ENCODE peak calls at places on chromosomes 6 and 20, in four cellular contexts. One of them, this sample, is unnamed.

GRCh38 chr6:44272529-44272928 is 2.3 kb downstream of the TMEM151B start:
- DNase-seq in K562: no peak
- DNase-seq in GM12878: no peak
- DNase-seq in HepG2: no peak
- DNase-seq in this sample: no peak

GRCh38 chr6:155248021-155249001 is 15.5 kb upstream of the CLDN20 start:
- DNase-seq in K562: peak; percentile 22
- DNase-seq in HepG2: peak; percentile 43
- DNase-seq in GM12878: peak; percentile 36
- DNase-seq in this sample: no peak

GRCh38 chr6:32984639-32985389 is 16.4 kb downstream of the BRD2 start:
- DNase-seq in K562: peak; percentile 80
- DNase-seq in HepG2: peak; percentile 84
- DNase-seq in GM12878: no peak
- DNase-seq in this sample: peak; percentile 92

GRCh38 chr6:134029495-134030455 is 22.6 kb downstream of the SLC2A12 start:
- DNase-seq in GM12878: no peak
- DNase-seq in HepG2: no peak
- DNase-seq in K562: peak; percentile 10
- DNase-seq in this sample: no peak

GRCh38 chr6:34301408-34301807 is 52.6 kb upstream of the SMIM29 start:
- DNase-seq in K562: no peak
- DNase-seq in GM12878: no peak
- DNase-seq in HepG2: no peak
- DNase-seq in this sample: no peak

GRCh38 chr6:32224696-32225095 is 829 bp upstream of the NOTCH4 start:
- DNase-seq in GM12878: no peak
- DNase-seq in HepG2: no peak
- DNase-seq in K562: no peak
- DNase-seq in this sample: no peak

GRCh38 chr6:129264480-129265045 is 381.6 kb downstream of the LAMA2 start:
- DNase-seq in HepG2: no peak
- DNase-seq in K562: no peak
- DNase-seq in GM12878: no peak
- DNase-seq in this sample: no peak

GRCh38 chr6:14478396-14479225 is 361.0 kb downstream of the CD83 start:
- DNase-seq in HepG2: no peak
- DNase-seq in K562: no peak
- DNase-seq in GM12878: no peak
- DNase-seq in this sample: no peak

GRCh38 chr6:44009425-44010321 is 117.6 kb downstream of the MRPL14 start:
- DNase-seq in HepG2: no peak
- DNase-seq in K562: no peak
- DNase-seq in GM12878: no peak
- DNase-seq in this sample: no peak

GRCh38 chr6:30213999-30214982 is 1.1 kb upstream of the TRIM26 start:
- DNase-seq in HepG2: peak; percentile 66
- DNase-seq in K562: peak; percentile 23
- DNase-seq in GM12878: peak; percentile 33
- DNase-seq in this sample: peak; percentile 80

GRCh38 chr6:136640132-136640915 is 90.1 kb upstream of the MAP7 start:
- DNase-seq in K562: no peak
- DNase-seq in GM12878: no peak
- DNase-seq in HepG2: no peak
- DNase-seq in this sample: no peak

GRCh38 chr6:83057705-83058321 is 7.8 kb downstream of the UBE3D start:
- DNase-seq in HepG2: peak; percentile 42
- DNase-seq in GM12878: no peak
- DNase-seq in K562: peak; percentile 20
- DNase-seq in this sample: peak; percentile 51

GRCh38 chr20:20073851-20074252 is 21.5 kb downstream of the CFAP61 start:
- DNase-seq in HepG2: no peak
- DNase-seq in K562: no peak
- DNase-seq in GM12878: no peak
- DNase-seq in this sample: no peak

GRCh38 chr6:149289192-149289741 is 28.2 kb upstream of the TAB2 start:
- DNase-seq in HepG2: peak; percentile 18
- DNase-seq in GM12878: no peak
- DNase-seq in K562: no peak
- DNase-seq in this sample: no peak

GRCh38 chr6:146545608-146546007 is 2.0 kb downstream of the RAB32 start:
- DNase-seq in GM12878: no peak
- DNase-seq in K562: no peak
- DNase-seq in HepG2: no peak
- DNase-seq in this sample: no peak

GRCh38 chr20:35300469-35301262 is 8.4 kb upstream of the FAM83C start:
- DNase-seq in HepG2: no peak
- DNase-seq in GM12878: no peak
- DNase-seq in K562: no peak
- DNase-seq in this sample: no peak

GRCh38 chr6:12709116-12709515 is 7.5 kb upstream of the PHACTR1 start:
- DNase-seq in HepG2: no peak
- DNase-seq in GM12878: no peak
- DNase-seq in K562: no peak
- DNase-seq in this sample: no peak

GRCh38 chr20:57375652-57376230 is 15.5 kb upstream of the RBM38 start:
- DNase-seq in GM12878: no peak
- DNase-seq in HepG2: no peak
- DNase-seq in K562: no peak
- DNase-seq in this sample: no peak

GRCh38 chr6:99514089-99514488 is 1.1 kb downstream of the USP45 start:
- DNase-seq in HepG2: no peak
- DNase-seq in K562: peak; percentile 17
- DNase-seq in GM12878: no peak
- DNase-seq in this sample: no peak

GRCh38 chr6:19837511-19838441 is 606 bp downstream of the ID4 start:
- DNase-seq in K562: no peak
- DNase-seq in HepG2: peak; percentile 21
- DNase-seq in GM12878: no peak
- DNase-seq in this sample: no peak

GRCh38 chr6:44128020-44128917 is 915 bp downstream of the TMEM63B start:
- DNase-seq in HepG2: peak; percentile 35
- DNase-seq in GM12878: no peak
- DNase-seq in K562: peak; percentile 60
- DNase-seq in this sample: peak; percentile 70

GRCh38 chr6:50264995-50265571 is 215.4 kb upstream of the DEFB112 start:
- DNase-seq in GM12878: no peak
- DNase-seq in HepG2: peak; percentile 9
- DNase-seq in K562: no peak
- DNase-seq in this sample: no peak

GRCh38 chr20:33568378-33569289 is 78.7 kb downstream of the CBFA2T2 start:
- DNase-seq in K562: no peak
- DNase-seq in GM12878: no peak
- DNase-seq in HepG2: peak; percentile 30
- DNase-seq in this sample: peak; percentile 75

GRCh38 chr6:17935188-17936149 is 52.0 kb downstream of the KIF13A start:
- DNase-seq in GM12878: no peak
- DNase-seq in HepG2: no peak
- DNase-seq in K562: no peak
- DNase-seq in this sample: no peak

GRCh38 chr6:141653590-141653989 is 479.1 kb upstream of the GJE1 start:
- DNase-seq in GM12878: no peak
- DNase-seq in K562: no peak
- DNase-seq in HepG2: no peak
- DNase-seq in this sample: no peak

GRCh38 chr20:50467618-50468373 is 42.4 kb upstream of the PTPN1 start:
- DNase-seq in GM12878: no peak
- DNase-seq in HepG2: peak; percentile 77
- DNase-seq in K562: peak; percentile 77
- DNase-seq in this sample: no peak

GRCh38 chr6:22071655-22072054 is 225.2 kb downstream of the PRL start:
- DNase-seq in GM12878: no peak
- DNase-seq in K562: no peak
- DNase-seq in HepG2: no peak
- DNase-seq in this sample: no peak

GRCh38 chr20:50655325-50655880 is 35.9 kb downstream of the RIPOR3 start:
- DNase-seq in K562: no peak
- DNase-seq in GM12878: no peak
- DNase-seq in HepG2: no peak
- DNase-seq in this sample: no peak

GRCh38 chr6:109772961-109773431 is 81.9 kb downstream of the FIG4 start:
- DNase-seq in GM12878: no peak
- DNase-seq in K562: no peak
- DNase-seq in HepG2: no peak
- DNase-seq in this sample: no peak

GRCh38 chr20:56808732-56809131 is 179.6 kb downstream of the TFAP2C start:
- DNase-seq in K562: no peak
- DNase-seq in HepG2: no peak
- DNase-seq in GM12878: no peak
- DNase-seq in this sample: no peak

GRCh38 chr6:19204445-19204844 is 632.7 kb upstream of the ID4 start:
- DNase-seq in K562: no peak
- DNase-seq in HepG2: no peak
- DNase-seq in GM12878: no peak
- DNase-seq in this sample: no peak

GRCh38 chr20:24462461-24463010 is 6.9 kb upstream of the SYNDIG1 start:
- DNase-seq in HepG2: no peak
- DNase-seq in GM12878: no peak
- DNase-seq in K562: no peak
- DNase-seq in this sample: no peak

GRCh38 chr6:146027586-146028249 is 1.1 kb upstream of the GRM1 start:
- DNase-seq in GM12878: no peak
- DNase-seq in K562: no peak
- DNase-seq in HepG2: no peak
- DNase-seq in this sample: peak; percentile 60

DNA sequence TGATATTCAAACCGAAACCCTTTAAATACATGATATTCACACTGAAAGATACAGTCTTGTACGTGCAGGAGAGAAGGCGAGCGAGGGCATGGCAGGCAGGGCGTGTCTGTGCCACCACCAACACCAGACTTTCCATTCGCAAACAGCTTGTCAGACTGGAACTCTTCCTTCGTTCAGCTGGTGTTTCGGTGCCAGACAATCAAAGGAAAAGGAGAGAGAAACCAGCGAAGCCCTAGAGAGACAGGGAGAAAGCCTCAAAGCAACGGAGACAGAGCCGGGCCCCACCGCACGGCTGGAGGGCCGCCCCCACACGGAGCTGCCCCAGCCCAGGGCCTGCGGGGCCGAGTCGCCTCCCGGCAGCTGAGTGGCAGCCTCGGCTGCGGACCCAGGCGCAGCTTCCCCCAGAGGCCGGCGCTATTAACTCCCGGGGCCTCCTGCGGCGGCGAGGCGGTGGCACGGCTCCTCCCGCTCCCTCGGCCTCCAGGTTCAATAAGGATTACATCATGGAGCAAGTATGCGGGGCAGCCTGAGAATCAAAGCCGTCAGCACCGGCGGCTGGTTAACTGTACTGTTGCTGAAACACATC is 32.1 kb upstream of the NR2E1 start:
- DNase-seq in HepG2: peak; percentile 86
- DNase-seq in K562: peak; percentile 36
- DNase-seq in GM12878: no peak
- DNase-seq in this sample: peak; percentile 79
- TF ChIP-seq HDAC6 in HepG2: no peak
- TF ChIP-seq HDAC6 in K562: no peak
- TF ChIP-seq HDAC6 in GM12878: no peak
- TF ChIP-seq HDAC6 in this sample: no peak

DNA sequence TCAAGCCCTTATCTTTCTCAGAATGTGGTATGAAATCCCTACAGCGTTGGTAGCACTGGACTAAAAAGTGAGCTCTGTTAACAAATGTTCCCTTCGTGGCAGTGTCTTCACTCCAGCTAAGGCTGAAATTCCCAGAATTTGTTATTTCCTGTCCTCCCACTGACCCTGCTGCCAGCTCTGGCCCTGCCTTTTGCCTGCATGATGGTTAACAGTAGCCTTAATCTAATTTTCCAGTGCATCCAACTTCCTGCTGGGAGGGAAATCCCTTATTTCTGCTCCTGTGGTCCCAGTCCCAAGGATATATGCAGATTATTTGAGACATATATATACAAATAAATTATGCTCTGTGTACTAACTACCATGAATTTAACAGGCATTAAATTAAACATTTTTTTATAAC is 157.2 kb upstream of the CARMIL1 start:
- DNase-seq in K562: no peak
- DNase-seq in GM12878: no peak
- DNase-seq in HepG2: no peak
- DNase-seq in this sample: no peak
- TF ChIP-seq HDAC6 in K562: no peak
- TF ChIP-seq HDAC6 in GM12878: no peak
- TF ChIP-seq HDAC6 in HepG2: no peak
- TF ChIP-seq HDAC6 in this sample: no peak

GRCh38 chr6:5078121-5078695 is 6.9 kb upstream of the PPP1R3G start:
- DNase-seq in HepG2: no peak
- DNase-seq in GM12878: no peak
- DNase-seq in K562: peak; percentile 48
- DNase-seq in this sample: no peak
- TF ChIP-seq HDAC6 in HepG2: no peak
- TF ChIP-seq HDAC6 in GM12878: no peak
- TF ChIP-seq HDAC6 in K562: no peak
- TF ChIP-seq HDAC6 in this sample: no peak

DNA sequence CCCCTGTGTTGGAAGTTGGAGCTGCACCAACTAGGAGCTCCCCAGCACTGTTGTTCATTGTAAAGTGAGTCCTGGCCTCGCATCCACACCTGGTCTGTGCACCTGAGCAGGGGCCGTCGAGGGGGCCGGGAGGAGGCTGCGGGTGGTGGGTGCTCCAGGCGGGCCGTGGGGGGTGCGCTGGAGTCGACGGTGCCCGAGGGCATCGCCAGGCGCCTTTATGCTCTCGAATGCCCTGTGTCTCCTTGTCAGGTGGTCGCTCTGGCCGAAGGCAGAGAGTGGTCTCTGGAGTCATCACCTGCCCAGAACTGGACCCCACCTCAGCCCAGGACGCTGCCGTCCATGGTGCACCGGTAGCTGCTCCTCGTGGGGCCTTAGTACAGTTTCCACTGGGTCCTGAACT is 4.3 kb downstream of the ARFGAP1 start:
- DNase-seq in HepG2: no peak
- DNase-seq in K562: no peak
- DNase-seq in GM12878: no peak
- DNase-seq in this sample: no peak
- TF ChIP-seq HDAC6 in HepG2: no peak
- TF ChIP-seq HDAC6 in K562: no peak
- TF ChIP-seq HDAC6 in GM12878: no peak
- TF ChIP-seq HDAC6 in this sample: no peak

GRCh38 chr6:37557645-37558114 is 58.0 kb upstream of the CCDC167 start:
- DNase-seq in K562: no peak
- DNase-seq in GM12878: no peak
- DNase-seq in HepG2: no peak
- DNase-seq in this sample: no peak
- TF ChIP-seq HDAC6 in K562: no peak
- TF ChIP-seq HDAC6 in GM12878: no peak
- TF ChIP-seq HDAC6 in HepG2: no peak
- TF ChIP-seq HDAC6 in this sample: no peak

This sample was measured in H1.